ENCODE peak calls at places on chromosomes 12 and 14, in four cellular contexts. One of them, this sample, is unnamed.

GRCh38 chr12:38711055-38711454 is 194.3 kb downstream of the CPNE8 start:
- DNase-seq in fibroblast of lung: no peak
- DNase-seq in substantia nigra: no peak
- DNase-seq in MM.1S: no peak
- DNase-seq in this sample: no peak

GRCh38 chr12:116177017-116177416 is 100.5 kb downstream of the MED13L start:
- DNase-seq in MM.1S: no peak
- DNase-seq in fibroblast of lung: no peak
- DNase-seq in substantia nigra: no peak
- DNase-seq in this sample: no peak

GRCh38 chr14:99991306-99991705 is 73.9 kb upstream of the EVL start:
- DNase-seq in substantia nigra: no peak
- DNase-seq in fibroblast of lung: no peak
- DNase-seq in MM.1S: no peak
- DNase-seq in this sample: no peak

GRCh38 chr12:6925239-6925542 is 2.6 kb upstream of the ATN1 start:
- DNase-seq in substantia nigra: no peak
- DNase-seq in MM.1S: no peak
- DNase-seq in fibroblast of lung: no peak
- DNase-seq in this sample: no peak

GRCh38 chr12:2461046-2461445 is 333.7 kb upstream of the FKBP4 start:
- DNase-seq in fibroblast of lung: no peak
- DNase-seq in MM.1S: no peak
- DNase-seq in substantia nigra: no peak
- DNase-seq in this sample: no peak

GRCh38 chr12:25295361-25295760 is 44.6 kb upstream of the KRAS start:
- DNase-seq in substantia nigra: no peak
- DNase-seq in MM.1S: peak
- DNase-seq in fibroblast of lung: no peak
- DNase-seq in this sample: no peak

GRCh38 chr14:31964979-31965734 is 111.9 kb upstream of the ARHGAP5 start:
- DNase-seq in substantia nigra: no peak
- DNase-seq in fibroblast of lung: peak
- DNase-seq in MM.1S: no peak
- DNase-seq in this sample: no peak

GRCh38 chr14:91417134-91417982 is at the start of gene CCDC88C:
- DNase-seq in fibroblast of lung: peak
- DNase-seq in MM.1S: peak
- DNase-seq in substantia nigra: peak
- DNase-seq in this sample: peak

GRCh38 chr14:59189281-59189821 is 884 bp downstream of the DAAM1 start:
- DNase-seq in fibroblast of lung: peak
- DNase-seq in substantia nigra: no peak
- DNase-seq in MM.1S: peak
- DNase-seq in this sample: peak

GRCh38 chr14:68373847-68374582 is 418.9 kb downstream of the ZFP36L1 start:
- DNase-seq in fibroblast of lung: no peak
- DNase-seq in MM.1S: no peak
- DNase-seq in substantia nigra: no peak
- DNase-seq in this sample: no peak

GRCh38 chr12:114396869-114397719 is 8.8 kb downstream of the TBX5 start:
- DNase-seq in MM.1S: no peak
- DNase-seq in substantia nigra: no peak
- DNase-seq in fibroblast of lung: no peak
- DNase-seq in this sample: no peak

GRCh38 chr12:27534060-27534764 is 10.2 kb downstream of the PPFIBP1 start:
- DNase-seq in substantia nigra: no peak
- DNase-seq in fibroblast of lung: peak
- DNase-seq in MM.1S: no peak
- DNase-seq in this sample: peak

GRCh38 chr12:104710940-104711725 is 247.0 kb downstream of the SLC41A2 start:
- DNase-seq in MM.1S: no peak
- DNase-seq in substantia nigra: no peak
- DNase-seq in fibroblast of lung: peak
- DNase-seq in this sample: no peak

GRCh38 chr12:47397664-47398281 is 308.1 kb downstream of the RPAP3 start:
- DNase-seq in substantia nigra: no peak
- DNase-seq in fibroblast of lung: peak
- DNase-seq in MM.1S: peak
- DNase-seq in this sample: peak

GRCh38 chr14:60964901-60965300 is 16.0 kb downstream of the TRMT5 start:
- DNase-seq in MM.1S: no peak
- DNase-seq in substantia nigra: no peak
- DNase-seq in fibroblast of lung: peak
- DNase-seq in this sample: no peak

GRCh38 chr14:99726538-99727095 is 42.5 kb downstream of the CYP46A1 start:
- DNase-seq in fibroblast of lung: no peak
- DNase-seq in MM.1S: no peak
- DNase-seq in substantia nigra: no peak
- DNase-seq in this sample: peak

GRCh38 chr12:1494856-1495255 is 99.5 kb downstream of the FBXL14 start:
- DNase-seq in MM.1S: no peak
- DNase-seq in substantia nigra: no peak
- DNase-seq in fibroblast of lung: no peak
- DNase-seq in this sample: no peak

GRCh38 chr14:22399776-22400175 is 189.2 kb downstream of the DAD1 start:
- DNase-seq in fibroblast of lung: no peak
- DNase-seq in MM.1S: no peak
- DNase-seq in substantia nigra: no peak
- DNase-seq in this sample: no peak

GRCh38 chr12:47775100-47775911 is 2.3 kb downstream of the SLC48A1 start:
- DNase-seq in MM.1S: no peak
- DNase-seq in substantia nigra: no peak
- DNase-seq in fibroblast of lung: peak
- DNase-seq in this sample: no peak

GRCh38 chr12:116734156-116734768 is 3.6 kb downstream of the SPRING1 start:
- DNase-seq in fibroblast of lung: no peak
- DNase-seq in MM.1S: no peak
- DNase-seq in substantia nigra: no peak
- DNase-seq in this sample: no peak

GRCh38 chr12:46154221-46154975 is 114.4 kb downstream of the SLC38A1 start:
- DNase-seq in substantia nigra: no peak
- DNase-seq in MM.1S: no peak
- DNase-seq in fibroblast of lung: peak
- DNase-seq in this sample: no peak

GRCh38 chr12:115341442-115341841 is 657.5 kb upstream of the TBX3 start:
- DNase-seq in substantia nigra: no peak
- DNase-seq in fibroblast of lung: peak
- DNase-seq in MM.1S: no peak
- DNase-seq in this sample: no peak

GRCh38 chr12:1443421-1444141 is 150.8 kb downstream of the FBXL14 start:
- DNase-seq in fibroblast of lung: peak
- DNase-seq in substantia nigra: no peak
- DNase-seq in MM.1S: no peak
- DNase-seq in this sample: no peak

GRCh38 chr12:3035171-3035570 is 42.0 kb upstream of the TSPAN9 start:
- DNase-seq in fibroblast of lung: peak
- DNase-seq in MM.1S: no peak
- DNase-seq in substantia nigra: no peak
- DNase-seq in this sample: no peak